ENCODE peak calls at places on chromosomes 11 and 22, in four cellular contexts. X is spleen, F is esophagus squamous epithelium, S is ovary. B is an unnamed sample.

GRCh38 chr11:111939836-111940604 is 2.9 kb downstream of the DIXDC1 start:
- DNase-seq in F (no peak), S (no peak), X (no peak), B (no peak)

GRCh38 chr11:34680918-34681554 is 60.1 kb downstream of the EHF start:
- DNase-seq in S (no peak), F (no peak), X (no peak), B (no peak)

GRCh38 chr11:115222218-115222862 is 281.9 kb downstream of the CADM1 start:
- DNase-seq in S (no peak), F (no peak), X (no peak), B (no peak)

GRCh38 chr22:32744560-32744959 is 56.9 kb upstream of the TIMP3 start:
- DNase-seq in F (no peak), X (no peak), S (no peak), B (no peak)

GRCh38 chr11:111417011-111417765 is 38.1 kb upstream of the POU2AF1 start:
- DNase-seq in S (no peak), F (no peak), X (peak; percentile 83), B (no peak)

GRCh38 chr22:44828193-44828592 is 75.8 kb downstream of the ARHGAP8 start:
- DNase-seq in X (no peak), S (no peak), F (no peak), B (no peak)

GRCh38 chr11:44729718-44730117 is 3.0 kb downstream of the TSPAN18 start:
- DNase-seq in X (no peak), F (no peak), S (no peak), B (no peak)

GRCh38 chr22:27719033-27719341 is 82.6 kb downstream of the MN1 start:
- DNase-seq in X (peak; percentile 17), S (no peak), F (no peak), B (no peak)

GRCh38 chr22:29308791-29309262 is 2.4 kb downstream of the GAS2L1 start:
- DNase-seq in X (no peak), S (peak; percentile 33), F (no peak), B (no peak)

GRCh38 chr22:17888855-17889254 is 114.6 kb upstream of the BID start:
- DNase-seq in S (no peak), F (no peak), X (no peak), B (no peak)

GRCh38 chr22:46549971-46550641 is 12.7 kb upstream of the CELSR1 start:
- DNase-seq in S (no peak), F (no peak), X (peak; percentile 25), B (no peak)

GRCh38 chr22:35328472-35328885 is 28.8 kb downstream of the TOM1 start:
- DNase-seq in S (no peak), F (no peak), X (peak; percentile 88), B (no peak)

GRCh38 chr22:26398741-26399153 is 30.3 kb upstream of the ASPHD2 start:
- DNase-seq in S (no peak), F (no peak), X (no peak), B (peak; percentile 70)

GRCh38 chr22:48052621-48052890 is 1290.1 kb downstream of the TBC1D22A start:
- DNase-seq in S (no peak), F (no peak), X (no peak), B (no peak)

GRCh38 chr11:93577291-93577690 is 34.1 kb upstream of the SMCO4 start:
- DNase-seq in F (no peak), S (no peak), X (no peak), B (no peak)

GRCh38 chr22:20991252-20992055 is 9.4 kb downstream of the LZTR1 start:
- DNase-seq in F (no peak), S (no peak), X (no peak), B (no peak)

GRCh38 chr11:19905280-19905853 is 192.7 kb downstream of the NAV2 start:
- DNase-seq in F (no peak), S (no peak), X (no peak), B (no peak)

GRCh38 chr11:61083601-61084147 is 18.6 kb upstream of the CD5 start:
- DNase-seq in X (no peak), F (no peak), S (no peak), B (no peak)

GRCh38 chr11:126359431-126360048 is 4.1 kb downstream of the ST3GAL4 start:
- DNase-seq in F (no peak), S (peak; percentile 91), X (peak; percentile 76), B (peak; percentile 85)

GRCh38 chr11:67732045-67732787 is 57.8 kb upstream of the ALDH3B2 start:
- DNase-seq in F (no peak), S (no peak), X (no peak), B (no peak)

GRCh38 chr11:37657645-37658044 is 1059.6 kb upstream of the RAG2 start:
- DNase-seq in F (no peak), X (no peak), S (no peak), B (no peak)

GRCh38 chr11:9717719-9718118 is 53.8 kb downstream of the SWAP70 start:
- DNase-seq in F (no peak), X (no peak), S (no peak), B (no peak)

GRCh38 chr11:93225642-93226041 is 27.9 kb upstream of the SLC36A4 start:
- DNase-seq in S (no peak), X (no peak), F (no peak), B (no peak)

GRCh38 chr11:92246637-92247036 is 22.0 kb downstream of the FAT3 start:
- DNase-seq in X (no peak), F (no peak), S (no peak), B (no peak)

GRCh38 chr11:783581-784015 is 6.3 kb downstream of the CEND1 start:
- DNase-seq in F (no peak), S (peak; percentile 71), X (peak; percentile 80), B (peak; percentile 17)

GRCh38 chr11:70186936-70187335 is 16.2 kb upstream of the FADD start:
- DNase-seq in S (no peak), X (no peak), F (no peak), B (no peak)

GRCh38 chr11:71977743-71978418 is 20.8 kb upstream of the IL18BP start:
- DNase-seq in F (no peak), X (no peak), S (no peak), B (peak; percentile 85)

GRCh38 chr11:115244758-115245157 is 259.5 kb downstream of the CADM1 start:
- DNase-seq in F (no peak), S (no peak), X (no peak), B (no peak)

GRCh38 chr11:76701701-76702100 is 31.2 kb upstream of the LRRC32 start:
- DNase-seq in X (peak; percentile 42), S (no peak), F (no peak), B (no peak)

GRCh38 chr22:24975125-24975640 is 22.7 kb downstream of the KIAA1671 start:
- DNase-seq in X (no peak), F (no peak), S (no peak), B (no peak)

GRCh38 chr22:24976442-24977218 is 24.1 kb downstream of the KIAA1671 start:
- DNase-seq in S (peak; percentile 82), X (no peak), F (no peak), B (no peak)

GRCh38 chr22:24975813-24976341 is 23.4 kb downstream of the KIAA1671 start:
- DNase-seq in S (peak; percentile 74), F (no peak), X (no peak), B (peak; percentile 74)

GRCh38 chr22:24972369-24972768 is 19.9 kb downstream of the KIAA1671 start:
- DNase-seq in F (no peak), S (no peak), X (no peak), B (no peak)

DNA sequence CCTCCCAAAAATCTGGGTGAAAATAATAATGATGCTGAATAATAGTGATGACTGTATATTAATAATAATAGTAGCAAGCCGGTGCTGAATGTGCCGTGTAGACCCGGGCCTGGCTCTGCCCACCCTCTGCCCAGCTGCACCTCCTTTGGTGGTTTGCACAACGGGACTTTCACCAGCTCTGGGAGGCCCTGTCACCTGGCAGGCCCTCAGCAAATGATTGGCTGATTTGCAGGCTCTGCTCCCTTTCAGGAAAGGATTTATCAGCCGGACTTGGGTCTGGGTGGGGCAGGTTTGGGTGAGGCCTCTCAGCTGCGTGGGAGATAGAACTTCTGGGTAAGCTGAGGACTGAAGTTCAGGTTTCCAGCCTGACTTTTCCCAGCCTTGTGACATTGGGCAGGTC is 21.4 kb downstream of the KIAA1671 start:
- DNase-seq in F (no peak), X (no peak), S (no peak), B (no peak)
- TF ChIP-seq POLR2A in F (no peak), X (no peak), S (no peak), B (no peak)

DNA sequence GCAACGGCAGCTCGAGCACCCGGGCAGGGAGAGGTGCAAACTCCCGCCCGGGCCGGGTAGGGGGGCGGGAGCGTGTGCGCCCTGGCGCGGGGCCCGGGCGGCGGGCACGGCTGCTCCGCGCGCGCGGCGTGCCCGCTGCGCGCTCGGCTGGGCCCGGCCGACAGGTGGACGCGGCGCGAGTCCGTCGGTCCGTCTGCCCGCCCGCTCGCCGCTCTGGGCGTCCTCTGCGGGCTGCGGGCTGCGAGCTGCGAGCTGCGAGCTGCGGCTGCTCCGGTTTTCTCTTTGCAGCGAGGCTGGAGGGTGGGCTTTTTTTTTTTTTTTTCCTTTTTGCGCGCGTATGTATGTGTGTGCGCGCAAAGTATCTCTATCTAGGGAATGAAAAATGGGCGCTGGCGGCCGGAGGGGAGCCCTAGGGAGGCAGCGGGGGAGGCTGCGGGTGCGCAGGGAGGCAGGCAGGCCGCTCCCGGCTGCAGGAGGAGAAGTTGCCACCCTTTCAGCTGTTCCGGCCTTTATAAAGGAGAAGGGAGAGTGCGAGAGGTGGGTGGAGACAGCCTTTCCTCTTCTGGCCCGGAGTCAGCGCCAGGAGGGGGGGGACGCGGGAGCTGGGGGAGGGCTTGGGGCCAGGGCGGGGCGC is at the start of gene PDGFB:
- DNase-seq in S (peak; percentile 50), F (no peak), X (no peak), B (no peak)
- H3K27ac ChIP-seq in S (no peak within 1 kb of the TSS), F (peak within 1 kb of the TSS; percentile 81), X (no peak within 1 kb of the TSS), B (peak within 1 kb of the TSS; percentile 63)

GRCh38 chr11:117302228-117302627 is 11.1 kb downstream of the BACE1-AS start:
- DNase-seq in F (no peak), S (no peak), X (no peak), B (no peak)

GRCh38 chr11:117298195-117298594 is 7.0 kb downstream of the BACE1-AS start:
- DNase-seq in S (no peak), F (no peak), X (no peak), B (no peak)

GRCh38 chr11:117300773-117301172 is 9.6 kb downstream of the BACE1-AS start:
- DNase-seq in X (no peak), F (no peak), S (no peak), B (no peak)

GRCh38 chr11:117299351-117300300 is 8.5 kb downstream of the BACE1-AS start:
- DNase-seq in X (no peak), S (no peak), F (no peak), B (no peak)

DNA sequence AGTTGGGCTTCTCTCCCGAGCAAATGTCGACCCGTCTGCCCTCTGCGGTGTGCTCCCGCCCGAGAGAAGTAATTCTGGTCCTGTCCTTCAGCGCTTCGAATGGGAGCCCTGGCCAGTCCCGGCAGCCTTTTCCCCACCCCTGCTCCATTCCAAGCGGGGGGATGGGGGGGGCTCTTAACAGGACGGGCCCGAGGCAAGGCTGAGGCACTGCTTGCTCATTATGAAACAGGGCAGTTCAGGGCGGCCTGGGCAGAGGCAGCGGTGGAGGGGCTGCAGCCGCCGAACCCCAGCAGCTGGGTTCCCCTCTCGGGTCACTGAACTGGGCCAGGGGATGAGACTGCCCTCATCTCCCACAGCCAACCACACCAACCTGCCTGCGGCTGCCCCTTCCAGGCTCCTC is 9.2 kb downstream of the BACE1-AS start:
- DNase-seq in F (no peak), S (peak; percentile 81), X (no peak), B (peak; percentile 20)
- TF ChIP-seq POLR2A in F (no peak), S (no peak), X (no peak), B (no peak)

GRCh38 chr11:104570088-104570701 is 328.1 kb downstream of the CASP12 start:
- DNase-seq in F (no peak), S (no peak), X (no peak), B (no peak)

GRCh38 chr11:104572279-104572678 is 326.0 kb downstream of the CASP12 start:
- DNase-seq in X (no peak), S (no peak), F (no peak), B (no peak)

GRCh38 chr11:104573431-104573830 is 324.8 kb downstream of the CASP12 start:
- DNase-seq in F (no peak), X (no peak), S (no peak), B (no peak)
- H3K27ac ChIP-seq in F (no peak overlapping the region), X (no peak overlapping the region), S (no peak overlapping the region), B (no peak overlapping the region)

B was measured in tibial nerve.